ENCODE peak calls at places on chromosomes 2 and 18, in five cellular contexts. L is neural progenitor cell, Z is PC-3, K is mammary epithelial cell, A is colonic mucosa. E is an unnamed sample.

GRCh38 chr18:64712035-64712434 is 563.1 kb upstream of the LINC00305 start:
- DNase-seq in K (no peak), Z (peak), L (no peak), A (no peak), E (no peak)

GRCh38 chr2:138335036-138335435 is 166.5 kb upstream of the SPOPL start:
- DNase-seq in A (no peak), L (no peak), K (no peak), Z (no peak), E (no peak)

GRCh38 chr2:5842326-5842725 is 150.1 kb downstream of the SOX11 start:
- DNase-seq in L (no peak), Z (no peak), K (no peak), A (no peak), E (no peak)

GRCh38 chr2:9287400-9288059 is 80.9 kb downstream of the ASAP2 start:
- DNase-seq in Z (peak), A (no peak), L (no peak), K (peak), E (no peak)

GRCh38 chr2:55018619-55019018 is 31.6 kb downstream of the RTN4 start:
- DNase-seq in Z (no peak), A (no peak), K (no peak), L (no peak), E (no peak)

GRCh38 chr2:174222154-174222553 is 26.2 kb downstream of the OLA1 start:
- DNase-seq in Z (no peak), K (no peak), A (no peak), L (no peak), E (no peak)

GRCh38 chr2:80407377-80407776 is 102.8 kb upstream of the LRRTM1 start:
- DNase-seq in Z (no peak), L (no peak), A (no peak), K (no peak), E (no peak)

GRCh38 chr2:191105082-191105481 is 45.7 kb downstream of the STAT4 start:
- DNase-seq in A (no peak), K (peak), Z (peak), L (no peak), E (no peak)

GRCh38 chr2:17107131-17107530 is 411.1 kb downstream of the RAD51AP2 start:
- DNase-seq in K (no peak), L (no peak), Z (no peak), A (no peak), E (no peak)

GRCh38 chr2:13193900-13194299 is 477.2 kb downstream of the TRIB2 start:
- DNase-seq in L (peak), A (no peak), K (peak), Z (peak), E (peak)

GRCh38 chr2:216245391-216245790 is 126.9 kb downstream of the MARCHF4 start:
- DNase-seq in K (no peak), Z (no peak), L (no peak), A (no peak), E (no peak)

GRCh38 chr2:54558188-54558975 is 102.3 kb downstream of the SPTBN1 start:
- DNase-seq in K (peak), Z (peak), L (peak), A (peak), E (peak)

GRCh38 chr2:14123436-14124103 is 508.9 kb upstream of the LRATD1 start:
- DNase-seq in L (no peak), A (no peak), Z (no peak), K (no peak), E (no peak)

GRCh38 chr2:240567137-240567871 is 980 bp upstream of the RNPEPL1 start:
- DNase-seq in L (no peak), Z (no peak), K (no peak), A (peak), E (no peak)

GRCh38 chr2:144659731-144660275 is 139.9 kb upstream of the ZEB2 start:
- DNase-seq in K (peak), A (no peak), L (no peak), Z (peak), E (no peak)

GRCh38 chr18:50558948-50559749 is 738 bp upstream of the MAPK4 start:
- DNase-seq in L (peak), A (no peak), K (no peak), Z (no peak), E (no peak)

GRCh38 chr2:205689837-205690236 is 7.5 kb downstream of the NRP2 start:
- DNase-seq in A (no peak), L (no peak), K (no peak), Z (no peak), E (no peak)

GRCh38 chr18:58025733-58026132 is 18.3 kb upstream of the NEDD4L start:
- DNase-seq in L (no peak), A (no peak), K (peak), Z (no peak), E (no peak)

GRCh38 chr2:108320326-108320932 is 31.7 kb downstream of the SULT1C2 start:
- DNase-seq in L (no peak), A (no peak), Z (no peak), K (no peak), E (no peak)

GRCh38 chr2:47849368-47849767 is 56.9 kb downstream of the FBXO11 start:
- DNase-seq in K (no peak), A (no peak), L (no peak), Z (no peak), E (no peak)

GRCh38 chr2:23697676-23698075 is 229.2 kb downstream of the ATAD2B start:
- DNase-seq in K (no peak), A (no peak), Z (peak), L (no peak), E (no peak)

GRCh38 chr2:219350938-219351280 is 18.4 kb upstream of the RESP18 start:
- DNase-seq in L (peak), A (no peak), Z (no peak), K (no peak), E (no peak)

GRCh38 chr18:49094136-49094535 is 143.4 kb upstream of the SMAD7 start:
- DNase-seq in A (no peak), L (no peak), Z (no peak), K (no peak), E (no peak)

GRCh38 chr2:185757356-185757755 is 18.8 kb downstream of the FSIP2 start:
- DNase-seq in A (no peak), Z (peak), L (no peak), K (peak), E (no peak)

GRCh38 chr2:109290887-109291675 is 162.1 kb downstream of the SH3RF3 start:
- DNase-seq in K (no peak), A (no peak), Z (no peak), L (no peak), E (no peak)

GRCh38 chr2:37343537-37344434 is 644 bp upstream of the QPCT start:
- DNase-seq in K (peak), L (peak), Z (peak), A (no peak), E (no peak)

GRCh38 chr2:232310189-232310588 is 68.4 kb upstream of the ALPP start:
- DNase-seq in L (no peak), Z (no peak), K (no peak), A (no peak), E (no peak)

GRCh38 chr18:13614701-13615288 is 111.6 kb downstream of the FAM210A start:
- DNase-seq in K (no peak), Z (no peak), A (no peak), L (no peak), E (peak)

GRCh38 chr2:172931923-172932520 is 143.6 kb upstream of the MAP3K20 start:
- DNase-seq in L (peak), A (peak), K (no peak), Z (peak), E (peak)

GRCh38 chr2:118430510-118431187 is 342.4 kb downstream of the INSIG2 start:
- DNase-seq in Z (peak), A (no peak), K (peak), L (no peak), E (no peak)

GRCh38 chr2:105294844-105295481 is 34.6 kb downstream of the TGFBRAP1 start:
- DNase-seq in A (peak), L (peak), K (peak), Z (peak), E (peak)

GRCh38 chr2:37366773-37367172 is 22.3 kb downstream of the QPCT start:
- DNase-seq in L (no peak), A (no peak), K (peak), Z (no peak), E (no peak)

GRCh38 chr18:12281861-12282260 is 26.2 kb upstream of the TUBB6 start:
- DNase-seq in L (no peak), A (no peak), Z (no peak), K (no peak), E (no peak)
- H3K9ac ChIP-seq in L (no peak), A (no peak), Z (no peak), K (peak), E (no peak)

GRCh38 chr2:45859682-45860081 is 208.2 kb downstream of the PRKCE start:
- DNase-seq in Z (no peak), L (no peak), A (no peak), K (no peak), E (peak)

GRCh38 chr2:45856391-45857055 is 205.0 kb downstream of the PRKCE start:
- DNase-seq in L (no peak), K (no peak), Z (no peak), A (no peak), E (no peak)

GRCh38 chr2:45855374-45855773 is 203.9 kb downstream of the PRKCE start:
- DNase-seq in A (no peak), K (no peak), L (no peak), Z (no peak), E (no peak)

GRCh38 chr2:45857848-45858520 is 206.5 kb downstream of the PRKCE start:
- DNase-seq in Z (no peak), L (no peak), A (no peak), K (no peak), E (no peak)

DNA sequence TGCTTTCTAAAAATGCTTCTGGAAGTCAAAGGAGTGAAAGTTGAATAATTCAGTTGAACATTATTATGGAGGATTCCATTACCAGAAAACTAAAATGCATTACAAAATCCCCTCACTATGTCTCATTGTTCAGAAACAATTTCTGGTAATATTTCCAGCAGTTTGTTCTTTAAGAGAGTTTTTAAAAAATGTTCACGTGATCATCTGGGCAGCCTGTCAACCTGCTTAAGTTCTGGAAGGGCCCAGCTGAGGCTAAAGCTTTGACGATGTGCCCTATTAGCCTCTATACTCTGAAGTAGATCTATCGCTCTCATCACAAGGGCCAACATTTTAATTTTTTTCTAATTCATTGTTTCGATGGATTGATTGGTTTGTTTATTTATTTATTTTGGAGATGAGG is 205.7 kb downstream of the PRKCE start:
- DNase-seq in Z (no peak), K (no peak), A (no peak), L (no peak), E (no peak)
- H3K9ac ChIP-seq in Z (no peak), K (no peak), A (no peak), L (no peak), E (no peak)

GRCh38 chr2:121536347-121536746 is 5.7 kb downstream of the RNU4ATAC start:
- DNase-seq in L (no peak), A (no peak), Z (no peak), K (no peak), E (no peak)
- H3K9ac ChIP-seq in L (no peak), A (no peak), Z (no peak), K (no peak), E (no peak)

DNA sequence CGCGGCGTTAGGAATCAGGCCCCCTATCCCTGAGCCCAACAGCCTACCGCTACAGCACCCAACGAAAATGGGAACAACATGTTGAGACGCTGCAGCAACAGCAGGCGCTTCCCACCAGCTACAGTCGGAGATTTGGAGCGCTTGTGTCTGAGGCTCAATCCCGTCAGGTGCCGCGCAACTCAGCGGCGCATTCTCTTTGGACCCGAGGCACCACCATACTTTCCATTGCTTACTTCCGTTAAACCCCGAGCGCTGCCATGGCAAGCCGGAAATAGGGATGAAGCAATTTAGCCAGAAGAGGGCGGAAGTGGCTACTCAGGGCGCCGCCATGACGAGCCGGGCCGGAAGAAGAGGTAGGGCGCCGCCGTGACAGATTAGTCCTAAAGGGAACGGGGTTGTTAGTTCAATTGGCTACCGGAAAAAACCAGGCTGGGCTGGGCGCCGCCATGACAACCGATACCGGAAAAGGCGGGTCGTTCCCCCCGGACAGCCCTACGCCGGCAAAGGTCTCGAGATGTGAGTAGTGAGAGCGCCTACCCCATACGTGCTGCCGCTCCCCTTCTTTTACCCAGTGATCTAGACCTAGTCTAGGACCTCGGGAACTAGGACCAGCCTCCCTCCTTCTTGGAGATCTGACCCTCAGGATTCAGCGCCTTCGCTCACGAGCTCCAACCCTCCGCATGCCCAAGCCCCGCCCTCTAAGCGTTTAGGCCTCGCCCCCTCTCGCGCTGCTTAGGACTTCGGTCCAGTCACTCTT is at the start of gene CHCHD5:
- DNase-seq in L (peak), Z (peak), K (peak), A (peak), E (peak)
- H3K9ac ChIP-seq in L (peak), Z (peak), K (peak), A (peak), E (peak)

GRCh38 chr2:62306751-62307468 is 111.0 kb downstream of the B3GNT2 start:
- DNase-seq in Z (peak), A (peak), K (peak), L (peak), E (no peak)
- H3K9ac ChIP-seq in Z (peak), A (no peak), K (no peak), L (no peak), E (no peak)

DNA sequence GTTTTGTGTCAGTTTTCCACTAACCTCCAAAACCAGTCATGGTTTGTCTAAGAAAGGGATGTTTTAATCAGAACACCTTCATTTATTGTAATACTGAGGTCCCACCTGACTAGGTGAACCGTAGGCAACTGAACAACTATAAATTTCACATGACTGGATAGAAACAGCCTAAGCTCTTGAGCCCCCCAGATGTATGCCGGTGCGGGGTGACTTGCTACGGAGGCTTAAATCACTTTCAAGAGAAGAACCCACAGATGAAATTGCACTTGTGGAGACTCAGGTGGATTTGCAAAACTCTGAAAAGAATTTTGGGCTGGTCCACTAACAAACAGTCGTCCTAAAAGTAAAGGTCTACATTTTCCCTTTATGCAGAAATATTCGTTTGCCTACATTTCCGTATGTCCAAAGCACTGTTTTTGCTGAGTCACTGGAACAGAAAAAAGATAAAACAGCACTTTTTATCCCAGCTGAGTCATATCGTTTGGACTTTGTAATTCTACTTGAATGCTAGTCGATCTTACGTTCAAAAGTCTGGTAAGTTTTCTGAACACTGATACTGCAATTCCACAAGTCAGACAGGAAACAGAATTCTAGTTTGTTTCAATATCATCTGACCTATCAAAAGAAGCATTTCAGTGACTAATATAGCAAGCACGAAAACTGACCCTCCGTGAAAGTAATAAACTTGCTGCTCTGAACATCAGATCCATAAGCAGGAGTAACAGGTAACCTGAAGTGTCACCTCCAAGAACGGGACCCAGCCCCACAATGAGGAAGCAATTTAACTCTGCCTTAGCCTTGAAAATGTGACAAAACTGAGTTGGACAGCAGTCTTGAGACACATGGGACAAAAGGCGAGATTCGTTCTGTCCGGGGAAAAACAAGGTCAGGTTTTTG is 18.1 kb downstream of the ZNF516 start:
- DNase-seq in A (peak), L (no peak), Z (peak), K (no peak), E (peak)
- H3K9ac ChIP-seq in A (peak), L (no peak), Z (peak), K (no peak), E (no peak)

GRCh38 chr2:43027496-43027895 is 198.9 kb downstream of the ZFP36L2 start:
- DNase-seq in A (no peak), Z (no peak), L (no peak), K (no peak), E (no peak)

GRCh38 chr2:43026451-43027102 is 199.8 kb downstream of the ZFP36L2 start:
- DNase-seq in A (no peak), L (no peak), Z (no peak), K (no peak), E (no peak)

GRCh38 chr2:43029186-43029585 is 197.2 kb downstream of the ZFP36L2 start:
- DNase-seq in Z (no peak), L (no peak), A (no peak), K (no peak), E (no peak)

GRCh38 chr2:43027103-43027482 is 199.3 kb downstream of the ZFP36L2 start:
- DNase-seq in Z (no peak), K (no peak), L (no peak), A (no peak), E (no peak)

GRCh38 chr2:43028188-43028587 is 198.2 kb downstream of the ZFP36L2 start:
- DNase-seq in K (no peak), L (no peak), Z (no peak), A (no peak), E (no peak)
- H3K9ac ChIP-seq in K (no peak), L (no peak), Z (no peak), A (no peak), E (no peak)

GRCh38 chr18:70044626-70045025 is 97.0 kb upstream of the CD226 start:
- DNase-seq in Z (peak), A (no peak), L (no peak), K (peak), E (no peak)
- H3K9ac ChIP-seq in Z (no peak), A (no peak), L (no peak), K (peak), E (no peak)

GRCh38 chr2:96154506-96155380 is 9.5 kb upstream of the DUSP2 start:
- DNase-seq in L (no peak), Z (no peak), A (no peak), K (no peak), E (no peak)

GRCh38 chr2:96152301-96153165 is 7.3 kb upstream of the DUSP2 start:
- DNase-seq in Z (no peak), K (no peak), L (peak), A (no peak), E (no peak)

GRCh38 chr2:96151595-96152300 is 6.5 kb upstream of the DUSP2 start:
- DNase-seq in L (no peak), K (no peak), A (no peak), Z (no peak), E (no peak)

GRCh38 chr2:96153991-96154431 is 8.8 kb upstream of the DUSP2 start:
- DNase-seq in K (no peak), Z (no peak), A (no peak), L (no peak), E (no peak)

DNA sequence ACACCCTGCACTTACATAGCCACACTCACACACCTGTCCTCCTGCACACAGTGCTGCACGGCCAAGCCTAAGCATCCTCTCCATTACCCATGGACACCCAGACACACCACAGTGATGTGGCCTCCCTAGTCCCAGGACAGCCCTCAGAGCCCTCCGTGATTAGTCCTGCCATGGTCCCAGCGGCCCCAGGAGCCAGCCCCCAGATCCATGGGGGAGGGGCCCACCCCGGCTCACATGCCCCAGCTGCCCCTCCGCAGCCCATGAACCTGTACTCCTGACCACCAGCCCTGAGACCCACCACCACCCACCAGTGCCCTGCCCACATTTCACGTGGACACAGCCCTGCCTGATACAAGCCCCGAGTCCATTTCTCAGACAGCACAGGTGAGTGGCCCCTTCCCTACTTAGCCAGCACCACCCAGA is 8.1 kb upstream of the DUSP2 start:
- DNase-seq in K (no peak), L (no peak), Z (no peak), A (no peak), E (no peak)
- H3K9ac ChIP-seq in K (no peak), L (no peak), Z (no peak), A (no peak), E (no peak)